ENCODE peak calls at places on chromosomes 3 and 15, in four cellular contexts. W is stimulated activated CD8-positive, alpha-beta memory T cell treated with anti-CD3 and anti-CD28 coated beads, Interleukin-2, amount 100 ng/mL, for 48 hours; B is NCI-H2081; J is substantia nigra. Z is an unnamed sample.

GRCh38 chr15:94287794-94288246 is 56.5 kb downstream of the MCTP2 start:
- DNase-seq in W (peak; percentile 26), B (no peak), J (no peak), Z (no peak)

GRCh38 chr3:32392530-32393302 is 1.1 kb downstream of the CMTM7 start:
- DNase-seq in W (no peak), B (no peak), J (no peak), Z (no peak)

GRCh38 chr15:69760890-69761568 is 308.4 kb downstream of the RPLP1 start:
- DNase-seq in W (peak; percentile 44), B (no peak), J (no peak), Z (no peak)

GRCh38 chr15:64187396-64188191 is 24.8 kb upstream of the PPIB start:
- DNase-seq in W (no peak), B (no peak), J (no peak), Z (no peak)

GRCh38 chr3:104596551-104596950 is 770.2 kb upstream of the ALCAM start:
- DNase-seq in W (no peak), B (peak; percentile 70), J (no peak), Z (no peak)

GRCh38 chr3:12692444-12692843 is 28.5 kb upstream of the RAF1 start:
- DNase-seq in W (no peak), B (no peak), J (no peak), Z (no peak)

GRCh38 chr3:23911397-23911796 is 5.4 kb downstream of the NKIRAS1 start:
- DNase-seq in W (no peak), B (no peak), J (no peak), Z (no peak)

GRCh38 chr15:60729850-60730458 is 251.0 kb upstream of the ICE2 start:
- DNase-seq in W (peak; percentile 18), B (no peak), J (no peak), Z (no peak)

GRCh38 chr3:126111126-126111551 is 27.2 kb upstream of the SLC41A3 start:
- DNase-seq in W (no peak), B (no peak), J (no peak), Z (no peak)

GRCh38 chr15:44308415-44308814 is 19.9 kb downstream of the GOLM2 start:
- DNase-seq in W (no peak), B (no peak), J (no peak), Z (no peak)

GRCh38 chr15:28885630-28886430 is at the start of gene APBA2:
- DNase-seq in W (peak; percentile 22), B (peak; percentile 65), J (no peak), Z (no peak)

GRCh38 chr15:96340611-96341464 is 10.3 kb downstream of the NR2F2 start:
- DNase-seq in W (no peak), B (peak; percentile 33), J (no peak), Z (peak; percentile 65)

GRCh38 chr3:138971766-138972320 is 24.8 kb downstream of the FOXL2NB start:
- DNase-seq in W (no peak), B (no peak), J (no peak), Z (no peak)

GRCh38 chr3:112411425-112411824 is 78.5 kb downstream of the CD200 start:
- DNase-seq in W (no peak), B (no peak), J (no peak), Z (no peak)